ENCODE peak calls at places on chromosome 18, in seven cellular contexts. E is kidney epithelial cell, P is stomach, D is IMR-90, N is skeletal muscle cell, I is MM.1S, M is lower leg skin. Q is an unnamed sample.

GRCh38 chr18:47263828-47264314 is 12.4 kb upstream of the SKOR2 start:
- DNase-seq in P (no peak), D (no peak), N (no peak), M (no peak), E (no peak), I (no peak), Q (no peak)

GRCh38 chr18:394997-395383 is 105.5 kb downstream of the COLEC12 start:
- DNase-seq in P (no peak), D (peak; percentile 75), N (no peak), E (peak; percentile 28), M (peak; percentile 44), I (no peak), Q (no peak)

GRCh38 chr18:26549486-26550435 is 1.4 kb upstream of the KCTD1 start:
- DNase-seq in D (peak; percentile 38), N (no peak), E (no peak), P (peak; percentile 66), I (peak; percentile 42), M (peak; percentile 24), Q (peak; percentile 63)

GRCh38 chr18:69250305-69251151 is 150.2 kb upstream of the DOK6 start:
- DNase-seq in D (peak; percentile 55), E (no peak), I (peak; percentile 45), P (no peak), N (peak; percentile 24), M (no peak), Q (no peak)

GRCh38 chr18:3062798-3063563 is 50.0 kb upstream of the LPIN2 start:
- DNase-seq in M (peak; percentile 37), I (peak; percentile 74), E (no peak), D (peak; percentile 15), P (peak; percentile 75), N (no peak), Q (peak; percentile 61)

GRCh38 chr18:27967938-27968803 is 208.8 kb downstream of the CDH2 start:
- DNase-seq in M (no peak), P (no peak), N (no peak), D (peak; percentile 13), E (no peak), I (no peak), Q (no peak)

GRCh38 chr18:39636931-39637330 is 2071.3 kb upstream of the CELF4 start:
- DNase-seq in M (no peak), N (no peak), I (no peak), P (no peak), D (no peak), E (no peak), Q (no peak)

GRCh38 chr18:76416935-76417334 is 78.1 kb downstream of the ZNF516 start:
- DNase-seq in P (no peak), E (no peak), M (no peak), I (no peak), D (peak; percentile 61), N (peak; percentile 41), Q (no peak)

GRCh38 chr18:75351409-75351808 is 76.1 kb downstream of the SMIM21 start:
- DNase-seq in P (no peak), I (no peak), D (no peak), M (no peak), E (no peak), N (no peak), Q (no peak)

GRCh38 chr18:78632111-78632541 is 347.5 kb upstream of the SALL3 start:
- DNase-seq in E (no peak), M (peak; percentile 32), P (no peak), D (peak; percentile 0), I (no peak), N (no peak), Q (no peak)

GRCh38 chr18:38961880-38962279 is 1396.3 kb upstream of the CELF4 start:
- DNase-seq in M (no peak), N (no peak), P (no peak), I (no peak), E (no peak), D (no peak), Q (no peak)

GRCh38 chr18:22112215-22112614 is 57.2 kb upstream of the GATA6 start:
- DNase-seq in N (no peak), M (no peak), P (no peak), I (no peak), D (no peak), E (no peak), Q (no peak)

GRCh38 chr18:27661320-27662049 is 476.4 kb upstream of the CHST9 start:
- DNase-seq in D (no peak), N (no peak), P (no peak), I (no peak), E (no peak), M (no peak), Q (no peak)

GRCh38 chr18:76450912-76451421 is 44.1 kb downstream of the ZNF516 start:
- DNase-seq in P (no peak), M (no peak), I (no peak), N (no peak), E (no peak), D (peak; percentile 72), Q (peak; percentile 51)

GRCh38 chr18:73639788-73640187 is 507.8 kb downstream of the FBXO15 start:
- DNase-seq in N (no peak), P (no peak), I (no peak), D (no peak), E (no peak), M (no peak), Q (no peak)